ENCODE peak calls at places on chromosome 1, in nine cellular contexts. T is PC-9; Q is fibroblast of gingiva; R is dorsolateral prefrontal cortex; E is HCT116; W is activated CD4-positive, CD25-positive, alpha-beta regulatory T cell treated with anti-CD3 and anti-CD28 coated beads, Interleukin-2, amount 50 U/mL, for 72 hours; C is BE2C; I is ascending aorta; A is pancreas. P is an unnamed sample.

GRCh38 chr1:232890340-232890953 is 60.0 kb upstream of the NTPCR start:
- DNase-seq in A (no peak), C (no peak), R (no peak), W (no peak), T (no peak), E (no peak), I (no peak), Q (no peak), P (no peak)

GRCh38 chr1:86468501-86468977 is at the start of gene CLCA1:
- DNase-seq in I (no peak), R (no peak), A (no peak), T (no peak), W (no peak), C (no peak), E (no peak), Q (no peak), P (no peak)

GRCh38 chr1:5254131-5254725 is 599.8 kb downstream of the AJAP1 start:
- DNase-seq in C (no peak), A (no peak), W (no peak), E (no peak), I (no peak), R (no peak), Q (no peak), T (no peak), P (no peak)

GRCh38 chr1:61950418-61950817 is 208.1 kb downstream of the PATJ start:
- DNase-seq in C (no peak), R (no peak), I (no peak), Q (no peak), W (no peak), T (peak; percentile 61), A (no peak), E (no peak), P (peak; percentile 5)

GRCh38 chr1:59767119-59767518 is 47.6 kb upstream of the HOOK1 start:
- DNase-seq in A (no peak), T (no peak), Q (no peak), R (no peak), I (no peak), E (no peak), W (no peak), C (no peak), P (no peak)

GRCh38 chr1:24108334-24109165 is 3.4 kb downstream of the MYOM3 start:
- DNase-seq in A (no peak), T (peak; percentile 65), I (no peak), W (no peak), C (no peak), R (no peak), E (peak; percentile 32), Q (peak; percentile 52), P (no peak)

GRCh38 chr1:68442822-68443556 is 6.8 kb downstream of the RPE65 start:
- DNase-seq in R (no peak), Q (peak; percentile 70), A (no peak), I (no peak), C (peak; percentile 18), E (peak; percentile 43), T (peak; percentile 55), W (no peak), P (peak; percentile 22)

GRCh38 chr1:245183429-245183828 is 28.6 kb downstream of the KIF26B start:
- DNase-seq in A (no peak), I (no peak), Q (no peak), R (no peak), T (no peak), W (no peak), E (no peak), C (no peak), P (no peak)

GRCh38 chr1:205345761-205346160 is 11.0 kb downstream of the KLHDC8A start:
- DNase-seq in C (no peak), W (no peak), E (no peak), Q (no peak), A (no peak), I (no peak), R (no peak), T (no peak), P (no peak)

GRCh38 chr1:226938903-226939438 is 1.1 kb upstream of the COQ8A start:
- DNase-seq in A (no peak), E (no peak), R (no peak), W (no peak), Q (peak; percentile 54), I (no peak), T (peak; percentile 69), C (no peak), P (no peak)